ENCODE peak calls at places on chromosomes 12 and 14, in seven cellular contexts. One of them, this sample, is unnamed.

GRCh38 chr12:27821259-27821973 is 41.4 kb upstream of the MANSC4 start:
- DNase-seq in stimulated activated CD4-positive, alpha-beta T cell treated with anti-CD3 and anti-CD28 coated beads, Interleukin-2, amount 100 ng/mL, for 4 hours: peak
- DNase-seq in T-helper 9 cell: peak
- DNase-seq in ELR: peak
- DNase-seq in fibroblast of mammary gland: peak
- DNase-seq in effector CD4-positive, alpha-beta T cell: peak
- DNase-seq in DND-41: peak
- DNase-seq in this sample: peak

GRCh38 chr12:98211914-98212695 is 303.3 kb upstream of the TMPO start:
- DNase-seq in stimulated activated CD4-positive, alpha-beta T cell treated with anti-CD3 and anti-CD28 coated beads, Interleukin-2, amount 100 ng/mL, for 4 hours: no peak
- DNase-seq in T-helper 9 cell: no peak
- DNase-seq in ELR: no peak
- DNase-seq in fibroblast of mammary gland: no peak
- DNase-seq in effector CD4-positive, alpha-beta T cell: no peak
- DNase-seq in DND-41: no peak
- DNase-seq in this sample: peak

GRCh38 chr12:25155031-25155576 is 39.9 kb downstream of the DNAI7 start:
- DNase-seq in stimulated activated CD4-positive, alpha-beta T cell treated with anti-CD3 and anti-CD28 coated beads, Interleukin-2, amount 100 ng/mL, for 4 hours: no peak
- DNase-seq in T-helper 9 cell: no peak
- DNase-seq in ELR: peak
- DNase-seq in fibroblast of mammary gland: peak
- DNase-seq in effector CD4-positive, alpha-beta T cell: no peak
- DNase-seq in DND-41: no peak
- DNase-seq in this sample: peak

GRCh38 chr14:102684276-102684663 is 91.8 kb downstream of the RCOR1 start:
- DNase-seq in stimulated activated CD4-positive, alpha-beta T cell treated with anti-CD3 and anti-CD28 coated beads, Interleukin-2, amount 100 ng/mL, for 4 hours: no peak
- DNase-seq in T-helper 9 cell: no peak
- DNase-seq in ELR: no peak
- DNase-seq in fibroblast of mammary gland: no peak
- DNase-seq in effector CD4-positive, alpha-beta T cell: no peak
- DNase-seq in DND-41: no peak
- DNase-seq in this sample: no peak

GRCh38 chr14:61320806-61321384 is 484 bp upstream of the PRKCH start:
- DNase-seq in stimulated activated CD4-positive, alpha-beta T cell treated with anti-CD3 and anti-CD28 coated beads, Interleukin-2, amount 100 ng/mL, for 4 hours: no peak
- DNase-seq in T-helper 9 cell: no peak
- DNase-seq in ELR: no peak
- DNase-seq in fibroblast of mammary gland: no peak
- DNase-seq in effector CD4-positive, alpha-beta T cell: no peak
- DNase-seq in DND-41: no peak
- DNase-seq in this sample: no peak

GRCh38 chr12:121610239-121611149 is 15.8 kb upstream of the ORAI1 start:
- DNase-seq in stimulated activated CD4-positive, alpha-beta T cell treated with anti-CD3 and anti-CD28 coated beads, Interleukin-2, amount 100 ng/mL, for 4 hours: no peak
- DNase-seq in T-helper 9 cell: no peak
- DNase-seq in ELR: peak
- DNase-seq in fibroblast of mammary gland: peak
- DNase-seq in effector CD4-positive, alpha-beta T cell: no peak
- DNase-seq in DND-41: no peak
- DNase-seq in this sample: peak

GRCh38 chr14:61474671-61475070 is 153.3 kb downstream of the PRKCH start:
- DNase-seq in stimulated activated CD4-positive, alpha-beta T cell treated with anti-CD3 and anti-CD28 coated beads, Interleukin-2, amount 100 ng/mL, for 4 hours: no peak
- DNase-seq in T-helper 9 cell: no peak
- DNase-seq in ELR: no peak
- DNase-seq in fibroblast of mammary gland: no peak
- DNase-seq in effector CD4-positive, alpha-beta T cell: no peak
- DNase-seq in DND-41: no peak
- DNase-seq in this sample: peak

GRCh38 chr12:24709201-24709600 is 239.7 kb downstream of the BCAT1 start:
- DNase-seq in stimulated activated CD4-positive, alpha-beta T cell treated with anti-CD3 and anti-CD28 coated beads, Interleukin-2, amount 100 ng/mL, for 4 hours: no peak
- DNase-seq in T-helper 9 cell: no peak
- DNase-seq in ELR: peak
- DNase-seq in fibroblast of mammary gland: peak
- DNase-seq in effector CD4-positive, alpha-beta T cell: no peak
- DNase-seq in DND-41: no peak
- DNase-seq in this sample: peak

GRCh38 chr14:90444077-90444696 is 47.4 kb downstream of the CALM1 start:
- DNase-seq in stimulated activated CD4-positive, alpha-beta T cell treated with anti-CD3 and anti-CD28 coated beads, Interleukin-2, amount 100 ng/mL, for 4 hours: no peak
- DNase-seq in T-helper 9 cell: no peak
- DNase-seq in ELR: peak
- DNase-seq in fibroblast of mammary gland: peak
- DNase-seq in effector CD4-positive, alpha-beta T cell: no peak
- DNase-seq in DND-41: no peak
- DNase-seq in this sample: peak

GRCh38 chr12:45415393-45415817 is 199.5 kb downstream of the ANO6 start:
- DNase-seq in stimulated activated CD4-positive, alpha-beta T cell treated with anti-CD3 and anti-CD28 coated beads, Interleukin-2, amount 100 ng/mL, for 4 hours: peak
- DNase-seq in T-helper 9 cell: no peak
- DNase-seq in ELR: peak
- DNase-seq in fibroblast of mammary gland: peak
- DNase-seq in effector CD4-positive, alpha-beta T cell: no peak
- DNase-seq in DND-41: no peak
- DNase-seq in this sample: peak

GRCh38 chr14:22563987-22564386 is 25.0 kb downstream of the DAD1 start:
- DNase-seq in stimulated activated CD4-positive, alpha-beta T cell treated with anti-CD3 and anti-CD28 coated beads, Interleukin-2, amount 100 ng/mL, for 4 hours: no peak
- DNase-seq in T-helper 9 cell: no peak
- DNase-seq in ELR: no peak
- DNase-seq in fibroblast of mammary gland: no peak
- DNase-seq in effector CD4-positive, alpha-beta T cell: no peak
- DNase-seq in DND-41: no peak
- DNase-seq in this sample: no peak

GRCh38 chr14:56219666-56220413 is 101.6 kb downstream of the PELI2 start:
- DNase-seq in stimulated activated CD4-positive, alpha-beta T cell treated with anti-CD3 and anti-CD28 coated beads, Interleukin-2, amount 100 ng/mL, for 4 hours: no peak
- DNase-seq in T-helper 9 cell: no peak
- DNase-seq in ELR: no peak
- DNase-seq in fibroblast of mammary gland: no peak
- DNase-seq in effector CD4-positive, alpha-beta T cell: no peak
- DNase-seq in DND-41: no peak
- DNase-seq in this sample: peak

GRCh38 chr12:7017870-7018349 is 366 bp downstream of the LPCAT3 start:
- DNase-seq in stimulated activated CD4-positive, alpha-beta T cell treated with anti-CD3 and anti-CD28 coated beads, Interleukin-2, amount 100 ng/mL, for 4 hours: no peak
- DNase-seq in T-helper 9 cell: no peak
- DNase-seq in ELR: no peak
- DNase-seq in fibroblast of mammary gland: no peak
- DNase-seq in effector CD4-positive, alpha-beta T cell: no peak
- DNase-seq in DND-41: no peak
- DNase-seq in this sample: no peak

GRCh38 chr14:84520711-84521338 is 1009.1 kb upstream of the FLRT2 start:
- DNase-seq in stimulated activated CD4-positive, alpha-beta T cell treated with anti-CD3 and anti-CD28 coated beads, Interleukin-2, amount 100 ng/mL, for 4 hours: no peak
- DNase-seq in T-helper 9 cell: no peak
- DNase-seq in ELR: no peak
- DNase-seq in fibroblast of mammary gland: no peak
- DNase-seq in effector CD4-positive, alpha-beta T cell: no peak
- DNase-seq in DND-41: no peak
- DNase-seq in this sample: peak

GRCh38 chr14:74671789-74672188 is 41.1 kb downstream of the AREL1 start:
- DNase-seq in stimulated activated CD4-positive, alpha-beta T cell treated with anti-CD3 and anti-CD28 coated beads, Interleukin-2, amount 100 ng/mL, for 4 hours: no peak
- DNase-seq in T-helper 9 cell: no peak
- DNase-seq in ELR: peak
- DNase-seq in fibroblast of mammary gland: peak
- DNase-seq in effector CD4-positive, alpha-beta T cell: no peak
- DNase-seq in DND-41: no peak
- DNase-seq in this sample: peak

GRCh38 chr14:104358528-104359300 is 220.3 kb downstream of the KIF26A start:
- DNase-seq in stimulated activated CD4-positive, alpha-beta T cell treated with anti-CD3 and anti-CD28 coated beads, Interleukin-2, amount 100 ng/mL, for 4 hours: no peak
- DNase-seq in T-helper 9 cell: no peak
- DNase-seq in ELR: no peak
- DNase-seq in fibroblast of mammary gland: no peak
- DNase-seq in effector CD4-positive, alpha-beta T cell: no peak
- DNase-seq in DND-41: no peak
- DNase-seq in this sample: no peak

GRCh38 chr14:30234966-30235365 is 307.3 kb upstream of the PRKD1 start:
- DNase-seq in stimulated activated CD4-positive, alpha-beta T cell treated with anti-CD3 and anti-CD28 coated beads, Interleukin-2, amount 100 ng/mL, for 4 hours: no peak
- DNase-seq in T-helper 9 cell: no peak
- DNase-seq in ELR: no peak
- DNase-seq in fibroblast of mammary gland: no peak
- DNase-seq in effector CD4-positive, alpha-beta T cell: no peak
- DNase-seq in DND-41: no peak
- DNase-seq in this sample: no peak

GRCh38 chr14:93160353-93160801 is 24.3 kb downstream of the MOAP1 start:
- DNase-seq in stimulated activated CD4-positive, alpha-beta T cell treated with anti-CD3 and anti-CD28 coated beads, Interleukin-2, amount 100 ng/mL, for 4 hours: no peak
- DNase-seq in T-helper 9 cell: no peak
- DNase-seq in ELR: peak
- DNase-seq in fibroblast of mammary gland: peak
- DNase-seq in effector CD4-positive, alpha-beta T cell: no peak
- DNase-seq in DND-41: no peak
- DNase-seq in this sample: peak

GRCh38 chr14:69672372-69672771 is 61.0 kb downstream of the SUSD6 start:
- DNase-seq in stimulated activated CD4-positive, alpha-beta T cell treated with anti-CD3 and anti-CD28 coated beads, Interleukin-2, amount 100 ng/mL, for 4 hours: no peak
- DNase-seq in T-helper 9 cell: no peak
- DNase-seq in ELR: no peak
- DNase-seq in fibroblast of mammary gland: no peak
- DNase-seq in effector CD4-positive, alpha-beta T cell: no peak
- DNase-seq in DND-41: no peak
- DNase-seq in this sample: no peak

This sample was measured in fibroblast of pulmonary artery.